ENCODE peak calls at places on chromosomes 1 and 21, in seven cellular contexts. One of them, this sample, is unnamed.

GRCh38 chr1:164588388-164589341 is 29.7 kb downstream of the PBX1 start:
- DNase-seq in HepG2: no peak
- DNase-seq in H1: no peak
- DNase-seq in SK-N-SH: peak
- DNase-seq in K562: no peak
- DNase-seq in HCT116: no peak
- DNase-seq in GM12878: no peak
- DNase-seq in this sample: peak

GRCh38 chr21:38544681-38545080 is 46.4 kb upstream of the ERG start:
- DNase-seq in HepG2: no peak
- DNase-seq in H1: no peak
- DNase-seq in SK-N-SH: no peak
- DNase-seq in K562: no peak
- DNase-seq in HCT116: no peak
- DNase-seq in GM12878: no peak
- DNase-seq in this sample: no peak

GRCh38 chr1:206579747-206580437 is 32.4 kb downstream of the EIF2D start:
- DNase-seq in HepG2: no peak
- DNase-seq in H1: no peak
- DNase-seq in SK-N-SH: no peak
- DNase-seq in K562: no peak
- DNase-seq in HCT116: no peak
- DNase-seq in GM12878: peak
- DNase-seq in this sample: no peak

GRCh38 chr1:3097861-3098260 is 28.9 kb downstream of the PRDM16 start:
- DNase-seq in HepG2: no peak
- DNase-seq in H1: no peak
- DNase-seq in SK-N-SH: no peak
- DNase-seq in K562: no peak
- DNase-seq in HCT116: no peak
- DNase-seq in GM12878: no peak
- DNase-seq in this sample: no peak

GRCh38 chr1:157193219-157193618 is 55.0 kb upstream of the ETV3 start:
- DNase-seq in HepG2: no peak
- DNase-seq in H1: no peak
- DNase-seq in SK-N-SH: no peak
- DNase-seq in K562: no peak
- DNase-seq in HCT116: no peak
- DNase-seq in GM12878: no peak
- DNase-seq in this sample: no peak

GRCh38 chr1:3319874-3320245 is 134.6 kb upstream of the ARHGEF16 start:
- DNase-seq in HepG2: peak
- DNase-seq in H1: peak
- DNase-seq in SK-N-SH: peak
- DNase-seq in K562: peak
- DNase-seq in HCT116: peak
- DNase-seq in GM12878: no peak
- DNase-seq in this sample: no peak

GRCh38 chr1:92754000-92754787 is 30.7 kb downstream of the EVI5 start:
- DNase-seq in HepG2: no peak
- DNase-seq in H1: no peak
- DNase-seq in SK-N-SH: no peak
- DNase-seq in K562: no peak
- DNase-seq in HCT116: no peak
- DNase-seq in GM12878: no peak
- DNase-seq in this sample: no peak

GRCh38 chr1:221187174-221187573 is 307.9 kb downstream of the HLX start:
- DNase-seq in HepG2: no peak
- DNase-seq in H1: no peak
- DNase-seq in SK-N-SH: no peak
- DNase-seq in K562: no peak
- DNase-seq in HCT116: no peak
- DNase-seq in GM12878: no peak
- DNase-seq in this sample: no peak

GRCh38 chr1:204894606-204895005 is 23.9 kb downstream of the NFASC start:
- DNase-seq in HepG2: no peak
- DNase-seq in H1: no peak
- DNase-seq in SK-N-SH: no peak
- DNase-seq in K562: no peak
- DNase-seq in HCT116: no peak
- DNase-seq in GM12878: no peak
- DNase-seq in this sample: no peak

GRCh38 chr1:21537511-21537931 is 28.3 kb downstream of the ALPL start:
- DNase-seq in HepG2: peak
- DNase-seq in H1: no peak
- DNase-seq in SK-N-SH: no peak
- DNase-seq in K562: no peak
- DNase-seq in HCT116: no peak
- DNase-seq in GM12878: no peak
- DNase-seq in this sample: no peak

GRCh38 chr1:8317647-8318360 is at the start of gene SLC45A1:
- DNase-seq in HepG2: no peak
- DNase-seq in H1: no peak
- DNase-seq in SK-N-SH: peak
- DNase-seq in K562: peak
- DNase-seq in HCT116: peak
- DNase-seq in GM12878: no peak
- DNase-seq in this sample: peak

GRCh38 chr1:156865865-156866678 is 5.4 kb downstream of the NTRK1 start:
- DNase-seq in HepG2: no peak
- DNase-seq in H1: no peak
- DNase-seq in SK-N-SH: no peak
- DNase-seq in K562: peak
- DNase-seq in HCT116: no peak
- DNase-seq in GM12878: no peak
- DNase-seq in this sample: no peak

GRCh38 chr1:212749924-212750535 is 41.5 kb downstream of the NSL1 start:
- DNase-seq in HepG2: peak
- DNase-seq in H1: no peak
- DNase-seq in SK-N-SH: peak
- DNase-seq in K562: peak
- DNase-seq in HCT116: peak
- DNase-seq in GM12878: peak
- DNase-seq in this sample: peak

GRCh38 chr1:75588779-75589475 is 22.0 kb downstream of the SLC44A5 start:
- DNase-seq in HepG2: no peak
- DNase-seq in H1: no peak
- DNase-seq in SK-N-SH: no peak
- DNase-seq in K562: no peak
- DNase-seq in HCT116: no peak
- DNase-seq in GM12878: no peak
- DNase-seq in this sample: no peak

GRCh38 chr1:22250724-22251123 is 107.8 kb upstream of the WNT4 start:
- DNase-seq in HepG2: no peak
- DNase-seq in H1: peak
- DNase-seq in SK-N-SH: no peak
- DNase-seq in K562: no peak
- DNase-seq in HCT116: no peak
- DNase-seq in GM12878: no peak
- DNase-seq in this sample: no peak

GRCh38 chr1:47534417-47534816 is 96.6 kb downstream of the FOXD2 start:
- DNase-seq in HepG2: no peak
- DNase-seq in H1: no peak
- DNase-seq in SK-N-SH: no peak
- DNase-seq in K562: no peak
- DNase-seq in HCT116: no peak
- DNase-seq in GM12878: no peak
- DNase-seq in this sample: no peak

GRCh38 chr21:39900491-39900890 is 33.3 kb downstream of the PCP4 start:
- DNase-seq in HepG2: no peak
- DNase-seq in H1: no peak
- DNase-seq in SK-N-SH: no peak
- DNase-seq in K562: no peak
- DNase-seq in HCT116: no peak
- DNase-seq in GM12878: no peak
- DNase-seq in this sample: no peak

GRCh38 chr1:203148127-203148526 is 20.6 kb downstream of the ADORA1 start:
- DNase-seq in HepG2: peak
- DNase-seq in H1: no peak
- DNase-seq in SK-N-SH: no peak
- DNase-seq in K562: peak
- DNase-seq in HCT116: peak
- DNase-seq in GM12878: no peak
- DNase-seq in this sample: peak

GRCh38 chr1:221880182-221880581 is 138.3 kb upstream of the DUSP10 start:
- DNase-seq in HepG2: no peak
- DNase-seq in H1: no peak
- DNase-seq in SK-N-SH: no peak
- DNase-seq in K562: no peak
- DNase-seq in HCT116: no peak
- DNase-seq in GM12878: no peak
- DNase-seq in this sample: no peak

GRCh38 chr1:25848531-25848930 is 10.7 kb downstream of the AUNIP start:
- DNase-seq in HepG2: no peak
- DNase-seq in H1: no peak
- DNase-seq in SK-N-SH: no peak
- DNase-seq in K562: no peak
- DNase-seq in HCT116: no peak
- DNase-seq in GM12878: no peak
- DNase-seq in this sample: no peak

GRCh38 chr1:65174585-65174984 is 26.6 kb downstream of the AK4 start:
- DNase-seq in HepG2: no peak
- DNase-seq in H1: no peak
- DNase-seq in SK-N-SH: no peak
- DNase-seq in K562: no peak
- DNase-seq in HCT116: peak
- DNase-seq in GM12878: peak
- DNase-seq in this sample: no peak

GRCh38 chr1:89821322-89822108 is 683 bp downstream of the LRRC8D start:
- DNase-seq in HepG2: peak
- DNase-seq in H1: no peak
- DNase-seq in SK-N-SH: peak
- DNase-seq in K562: peak
- DNase-seq in HCT116: no peak
- DNase-seq in GM12878: no peak
- DNase-seq in this sample: peak

GRCh38 chr1:52127181-52128175 is 14.4 kb upstream of the ZFYVE9 start:
- DNase-seq in HepG2: peak
- DNase-seq in H1: no peak
- DNase-seq in SK-N-SH: peak
- DNase-seq in K562: no peak
- DNase-seq in HCT116: peak
- DNase-seq in GM12878: no peak
- DNase-seq in this sample: peak

DNA sequence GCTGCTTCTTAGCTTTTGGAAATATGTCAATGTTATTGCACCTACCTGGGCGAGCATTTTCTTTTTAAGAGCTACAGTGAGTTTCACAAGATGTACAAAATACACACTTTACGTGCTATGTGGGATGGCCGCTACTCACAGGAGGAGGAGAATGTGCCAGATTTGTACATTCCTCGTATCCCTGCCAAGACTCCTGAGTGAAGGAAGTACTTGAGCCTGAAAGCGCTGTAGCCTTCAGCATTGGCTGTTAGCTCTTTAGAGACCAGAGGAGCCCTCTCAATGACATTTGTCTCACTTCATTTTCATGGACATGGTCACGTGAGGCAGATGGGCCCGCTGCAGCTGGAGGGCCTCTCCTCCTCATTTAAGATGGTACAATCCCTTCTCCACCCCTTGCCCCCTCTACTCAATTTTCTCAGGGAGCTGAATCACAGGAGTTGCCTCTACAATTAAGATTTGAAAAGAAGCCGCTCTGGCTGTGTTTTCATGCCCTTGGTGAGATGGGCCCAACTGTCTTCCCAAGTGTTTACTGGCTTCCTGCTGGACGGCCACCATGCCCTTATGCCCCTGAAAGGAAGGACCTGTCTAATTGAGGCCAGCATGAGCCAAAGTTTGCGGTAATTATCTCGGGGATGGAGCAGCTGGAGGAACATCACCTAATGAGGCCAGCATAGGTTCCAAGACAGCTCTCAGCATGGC is 442.6 kb downstream of the PRDM2 start:
- DNase-seq in HepG2: no peak
- DNase-seq in H1: no peak
- DNase-seq in SK-N-SH: no peak
- DNase-seq in K562: no peak
- DNase-seq in HCT116: no peak
- DNase-seq in GM12878: no peak
- DNase-seq in this sample: no peak
- TF ChIP-seq JUND in HepG2: no peak
- TF ChIP-seq JUND in H1: no peak
- TF ChIP-seq JUND in SK-N-SH: no peak
- TF ChIP-seq JUND in K562: no peak
- TF ChIP-seq JUND in HCT116: no peak
- TF ChIP-seq JUND in GM12878: no peak
- TF ChIP-seq JUND in this sample: no peak

GRCh38 chr1:198751741-198752140 is 112.9 kb downstream of the PTPRC start:
- DNase-seq in HepG2: no peak
- DNase-seq in H1: no peak
- DNase-seq in SK-N-SH: no peak
- DNase-seq in K562: no peak
- DNase-seq in HCT116: no peak
- DNase-seq in GM12878: no peak
- DNase-seq in this sample: no peak
- TF ChIP-seq JUND in HepG2: no peak
- TF ChIP-seq JUND in H1: no peak
- TF ChIP-seq JUND in SK-N-SH: no peak
- TF ChIP-seq JUND in K562: no peak
- TF ChIP-seq JUND in HCT116: no peak
- TF ChIP-seq JUND in GM12878: no peak
- TF ChIP-seq JUND in this sample: no peak

GRCh38 chr21:14120091-14120734 is 90.5 kb downstream of the LIPI start:
- DNase-seq in HepG2: peak
- DNase-seq in H1: no peak
- DNase-seq in SK-N-SH: peak
- DNase-seq in K562: peak
- DNase-seq in HCT116: no peak
- DNase-seq in GM12878: peak
- DNase-seq in this sample: no peak
- TF ChIP-seq JUND in HepG2: no peak
- TF ChIP-seq JUND in H1: no peak
- TF ChIP-seq JUND in SK-N-SH: no peak
- TF ChIP-seq JUND in K562: no peak
- TF ChIP-seq JUND in HCT116: no peak
- TF ChIP-seq JUND in GM12878: no peak
- TF ChIP-seq JUND in this sample: no peak

DNA sequence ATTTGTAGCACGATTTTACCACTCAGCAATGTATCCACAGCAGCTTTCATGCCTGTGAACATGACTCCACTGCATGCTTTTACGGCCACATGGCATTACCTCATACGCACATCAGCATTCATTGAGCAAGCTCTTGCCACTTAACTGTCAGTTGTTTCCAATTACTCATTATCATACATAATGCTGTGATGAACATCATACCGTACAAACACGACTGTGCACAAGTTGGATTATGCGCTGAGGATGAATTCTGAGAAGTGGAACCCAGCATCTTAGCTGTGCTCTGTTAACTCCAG is 9.6 kb downstream of the UMODL1 start:
- DNase-seq in HepG2: no peak
- DNase-seq in H1: no peak
- DNase-seq in SK-N-SH: no peak
- DNase-seq in K562: no peak
- DNase-seq in HCT116: no peak
- DNase-seq in GM12878: no peak
- DNase-seq in this sample: no peak
- TF ChIP-seq JUND in HepG2: no peak
- TF ChIP-seq JUND in H1: no peak
- TF ChIP-seq JUND in SK-N-SH: no peak
- TF ChIP-seq JUND in K562: no peak
- TF ChIP-seq JUND in HCT116: no peak
- TF ChIP-seq JUND in GM12878: no peak
- TF ChIP-seq JUND in this sample: no peak